ENCODE peak calls at places on chromosome 15, in seven cellular contexts. V, J, Q, K, H, X and L are unnamed samples.

GRCh38 chr15:99408236-99409096 is 157.2 kb downstream of the LRRC28 start:
- DNase-seq in V (no peak), J (peak), Q (peak), K (peak), H (no peak), X (no peak), L (no peak)

GRCh38 chr15:73367624-73368300 is 996 bp downstream of the HCN4 start:
- DNase-seq in V (peak), J (no peak), Q (no peak), K (no peak), H (no peak), X (no peak), L (no peak)

GRCh38 chr15:31265090-31265870 is 61.4 kb upstream of the KLF13 start:
- DNase-seq in V (peak), J (no peak), Q (no peak), K (no peak), H (peak), X (no peak), L (no peak)

GRCh38 chr15:80969316-80969715 is 20.3 kb downstream of the MESD start:
- DNase-seq in V (no peak), J (no peak), Q (no peak), K (no peak), H (no peak), X (no peak), L (no peak)

GRCh38 chr15:40436116-40436891 is 4.4 kb upstream of the BAHD1 start:
- DNase-seq in V (peak), J (no peak), Q (peak), K (no peak), H (peak), X (no peak), L (no peak)

GRCh38 chr15:42084465-42085235 is 9.7 kb downstream of the PLA2G4D start:
- DNase-seq in V (peak), J (peak), Q (peak), K (peak), H (peak), X (peak), L (peak)

GRCh38 chr15:43194775-43195174 is 9.6 kb downstream of the CCNDBP1 start:
- DNase-seq in V (no peak), J (no peak), Q (no peak), K (no peak), H (no peak), X (no peak), L (no peak)

GRCh38 chr15:55349282-55349681 is 30.3 kb downstream of the PIGB start:
- DNase-seq in V (no peak), J (no peak), Q (no peak), K (no peak), H (no peak), X (no peak), L (no peak)

GRCh38 chr15:40302981-40303380 is 4.8 kb downstream of the PLCB2 start:
- DNase-seq in V (no peak), J (no peak), Q (no peak), K (no peak), H (no peak), X (no peak), L (no peak)

GRCh38 chr15:39598186-39598850 is 17.4 kb downstream of the THBS1 start:
- DNase-seq in V (no peak), J (peak), Q (no peak), K (peak), H (no peak), X (no peak), L (no peak)

GRCh38 chr15:74430510-74430951 is 3.2 kb downstream of the SEMA7A start:
- DNase-seq in V (no peak), J (no peak), Q (no peak), K (no peak), H (no peak), X (peak), L (no peak)

GRCh38 chr15:61974759-61975158 is 85.5 kb downstream of the VPS13C start:
- DNase-seq in V (no peak), J (peak), Q (no peak), K (no peak), H (no peak), X (no peak), L (no peak)

GRCh38 chr15:94236638-94237037 is 5.3 kb downstream of the MCTP2 start:
- DNase-seq in V (no peak), J (no peak), Q (no peak), K (no peak), H (no peak), X (no peak), L (no peak)

GRCh38 chr15:99059010-99059981 is 45.6 kb upstream of the SYNM start:
- DNase-seq in V (peak), J (peak), Q (peak), K (peak), H (peak), X (peak), L (no peak)

GRCh38 chr15:57769266-57769665 is 62.8 kb downstream of the POLR2M start:
- DNase-seq in V (no peak), J (no peak), Q (no peak), K (peak), H (peak), X (no peak), L (no peak)

GRCh38 chr15:98842192-98842972 is 165.2 kb downstream of the PGPEP1L start:
- DNase-seq in V (no peak), J (peak), Q (no peak), K (no peak), H (no peak), X (no peak), L (no peak)

GRCh38 chr15:34206016-34206415 is 3.9 kb downstream of the KATNBL1 start:
- DNase-seq in V (no peak), J (peak), Q (no peak), K (no peak), H (no peak), X (no peak), L (no peak)

GRCh38 chr15:67142142-67143092 is 77.0 kb downstream of the SMAD3 start:
- DNase-seq in V (peak), J (no peak), Q (no peak), K (no peak), H (peak), X (no peak), L (no peak)

GRCh38 chr15:62887113-62887570 is 155.4 kb upstream of the TPM1 start:
- DNase-seq in V (peak), J (no peak), Q (no peak), K (no peak), H (peak), X (no peak), L (no peak)

GRCh38 chr15:50265620-50266019 is at the start of gene HDC:
- DNase-seq in V (no peak), J (no peak), Q (no peak), K (no peak), H (no peak), X (no peak), L (no peak)

GRCh38 chr15:68489426-68489825 is 57.5 kb upstream of the ITGA11 start:
- DNase-seq in V (no peak), J (no peak), Q (no peak), K (no peak), H (no peak), X (no peak), L (no peak)
- H3K27ac ChIP-seq in V (no peak), J (no peak), Q (no peak), K (no peak), H (peak), X (no peak), L (no peak)

DNA sequence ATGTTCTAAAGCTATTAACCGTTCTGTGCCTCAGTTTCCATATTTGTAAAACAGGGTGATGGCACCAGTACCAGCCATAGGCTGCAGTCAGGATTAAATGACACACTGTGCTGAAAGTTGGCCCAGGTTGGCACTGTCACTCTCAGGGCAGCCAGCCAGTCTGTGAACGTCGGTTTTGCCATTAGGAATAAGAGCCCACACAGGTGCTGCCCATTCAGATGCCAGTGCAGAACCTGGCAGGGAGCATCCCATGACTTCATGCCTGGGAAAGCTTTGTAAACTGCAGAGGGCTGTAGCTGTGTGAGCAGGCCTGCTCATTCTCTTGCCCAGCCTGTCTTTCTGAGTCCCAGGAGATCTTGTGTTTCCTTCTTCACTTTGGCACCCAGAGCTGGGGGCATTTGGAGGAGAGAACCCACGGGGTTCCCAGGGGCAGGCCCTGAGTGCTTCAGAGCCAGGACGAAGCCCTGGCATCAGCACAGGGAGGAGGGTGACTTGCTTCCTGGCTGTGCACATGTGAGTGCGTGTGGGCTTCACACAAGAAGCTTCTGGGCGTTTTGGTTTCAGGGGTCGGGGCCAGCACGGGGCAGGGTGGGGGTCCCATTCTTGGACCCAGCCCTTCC is 46.9 kb downstream of the ZNF710 start:
- DNase-seq in V (no peak), J (no peak), Q (no peak), K (no peak), H (no peak), X (no peak), L (no peak)
- H3K27ac ChIP-seq in V (no peak), J (no peak), Q (no peak), K (no peak), H (no peak), X (peak), L (no peak)

DNA sequence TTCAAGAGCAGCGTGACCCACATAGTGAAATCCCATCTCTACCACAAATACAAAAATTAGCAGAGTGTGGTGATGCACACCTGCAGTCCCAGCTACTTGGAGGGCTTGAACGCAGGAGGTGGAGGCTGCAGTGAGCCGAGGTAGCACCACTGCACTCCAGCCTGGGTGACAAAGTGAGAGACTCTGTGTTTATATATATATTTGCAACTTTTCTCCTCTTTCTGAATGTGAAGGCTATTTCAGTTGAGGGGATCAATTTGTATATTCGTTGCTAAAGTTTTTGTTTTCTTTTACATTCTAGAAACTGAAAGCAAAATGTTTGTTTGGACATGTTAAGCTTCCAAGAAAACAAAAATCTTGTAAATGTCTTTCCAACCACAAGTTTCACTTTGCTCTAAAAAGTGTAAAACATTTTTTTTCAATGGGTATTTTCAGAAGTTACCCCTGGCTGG is 29.8 kb upstream of the FAM98B start:
- DNase-seq in V (no peak), J (no peak), Q (no peak), K (no peak), H (no peak), X (no peak), L (no peak)
- H3K27ac ChIP-seq in V (no peak), J (no peak), Q (no peak), K (no peak), H (no peak), X (no peak), L (no peak)

GRCh38 chr15:96166223-96167200 is 164.0 kb upstream of the NR2F2 start:
- DNase-seq in V (no peak), J (no peak), Q (no peak), K (no peak), H (no peak), X (no peak), L (no peak)

GRCh38 chr15:96171271-96171739 is 159.2 kb upstream of the NR2F2 start:
- DNase-seq in V (peak), J (no peak), Q (no peak), K (no peak), H (no peak), X (no peak), L (no peak)

GRCh38 chr15:96177279-96177678 is 153.2 kb upstream of the NR2F2 start:
- DNase-seq in V (no peak), J (no peak), Q (no peak), K (no peak), H (no peak), X (no peak), L (no peak)

GRCh38 chr15:96170616-96171270 is 159.8 kb upstream of the NR2F2 start:
- DNase-seq in V (peak), J (no peak), Q (no peak), K (no peak), H (no peak), X (no peak), L (no peak)

DNA sequence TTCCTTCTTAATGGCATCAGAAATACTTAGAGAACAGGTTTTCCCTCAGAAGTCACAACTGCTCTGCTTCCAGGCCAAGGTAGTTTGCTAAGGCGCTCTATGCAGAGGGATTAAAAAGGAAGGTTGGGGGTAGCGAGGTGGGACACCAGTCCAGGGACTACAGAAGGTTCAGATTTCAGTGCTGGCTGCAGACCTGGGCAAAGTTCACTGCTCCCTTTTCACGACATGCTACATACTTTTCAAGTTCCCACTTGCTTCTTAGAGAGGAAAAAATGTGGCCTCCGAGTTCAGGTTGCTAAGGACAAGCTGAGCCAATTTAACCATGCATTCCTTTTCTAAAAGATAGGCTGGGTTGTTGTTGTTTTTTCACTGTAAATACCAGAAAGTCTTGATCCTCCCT is 158.7 kb upstream of the NR2F2 start:
- DNase-seq in V (peak), J (peak), Q (no peak), K (no peak), H (no peak), X (no peak), L (no peak)
- H3K27ac ChIP-seq in V (peak), J (no peak), Q (no peak), K (no peak), H (no peak), X (no peak), L (no peak)

DNA sequence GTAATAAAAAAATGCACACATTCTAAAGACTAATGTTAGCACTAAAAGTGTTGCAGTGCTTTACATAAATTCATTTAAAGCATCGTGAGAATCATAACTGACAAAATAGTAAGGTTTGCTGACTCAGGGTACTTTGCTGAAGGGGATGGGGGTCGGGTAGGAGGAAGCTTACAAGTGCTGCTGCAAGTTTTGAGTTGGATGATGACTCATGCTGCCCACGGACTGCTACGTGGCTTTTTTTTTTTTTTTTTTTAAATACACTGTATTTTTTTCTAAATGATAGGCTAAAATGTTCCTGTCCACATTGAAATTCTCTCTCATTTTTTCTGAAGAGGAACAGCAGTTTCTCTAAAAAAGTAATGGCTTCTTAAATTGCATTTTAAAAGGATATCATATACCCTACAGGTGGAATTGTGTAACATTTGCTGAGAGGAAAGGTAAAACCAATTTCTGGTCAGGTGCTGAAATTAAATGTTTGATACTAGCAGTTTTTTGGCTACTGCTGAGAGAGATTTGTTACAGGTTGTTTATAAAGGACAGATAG is 2.2 kb downstream of the MAPK6 start:
- DNase-seq in V (peak), J (peak), Q (no peak), K (peak), H (peak), X (no peak), L (peak)
- H3K27ac ChIP-seq in V (peak), J (peak), Q (no peak), K (peak), H (peak), X (peak), L (peak)

DNA sequence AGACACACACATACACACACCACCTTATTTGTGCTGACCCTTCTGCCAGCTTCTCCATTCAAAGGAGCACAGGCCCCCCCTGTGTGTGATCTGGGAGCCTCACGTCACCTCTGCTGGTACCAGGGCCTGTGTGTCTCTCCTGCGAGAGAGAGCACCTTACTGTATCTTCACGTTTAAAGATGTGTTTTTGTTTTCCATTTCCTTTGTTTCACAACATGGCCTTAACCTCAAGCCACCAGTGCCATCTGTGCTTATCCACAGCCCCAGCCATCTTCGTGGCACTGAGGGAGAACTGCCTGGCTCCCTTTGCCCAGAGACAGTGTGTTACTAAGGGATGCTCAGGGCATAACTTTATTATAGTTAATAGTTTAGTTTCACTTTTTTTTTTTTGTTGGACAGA is 52.3 kb downstream of the ABHD2 start:
- DNase-seq in V (no peak), J (no peak), Q (no peak), K (no peak), H (no peak), X (no peak), L (no peak)
- H3K27ac ChIP-seq in V (peak), J (no peak), Q (no peak), K (no peak), H (peak), X (no peak), L (no peak)

GRCh38 chr15:36886135-36887011 is 214.0 kb downstream of the MEIS2 start:
- DNase-seq in V (no peak), J (no peak), Q (no peak), K (no peak), H (no peak), X (no peak), L (no peak)

GRCh38 chr15:36884404-36885335 is 215.7 kb downstream of the MEIS2 start:
- DNase-seq in V (no peak), J (no peak), Q (no peak), K (no peak), H (no peak), X (no peak), L (no peak)

GRCh38 chr15:36888018-36888992 is 212.0 kb downstream of the MEIS2 start:
- DNase-seq in V (no peak), J (no peak), Q (no peak), K (no peak), H (peak), X (no peak), L (no peak)

GRCh38 chr15:36885709-36886108 is 214.6 kb downstream of the MEIS2 start:
- DNase-seq in V (no peak), J (no peak), Q (no peak), K (no peak), H (no peak), X (no peak), L (no peak)

DNA sequence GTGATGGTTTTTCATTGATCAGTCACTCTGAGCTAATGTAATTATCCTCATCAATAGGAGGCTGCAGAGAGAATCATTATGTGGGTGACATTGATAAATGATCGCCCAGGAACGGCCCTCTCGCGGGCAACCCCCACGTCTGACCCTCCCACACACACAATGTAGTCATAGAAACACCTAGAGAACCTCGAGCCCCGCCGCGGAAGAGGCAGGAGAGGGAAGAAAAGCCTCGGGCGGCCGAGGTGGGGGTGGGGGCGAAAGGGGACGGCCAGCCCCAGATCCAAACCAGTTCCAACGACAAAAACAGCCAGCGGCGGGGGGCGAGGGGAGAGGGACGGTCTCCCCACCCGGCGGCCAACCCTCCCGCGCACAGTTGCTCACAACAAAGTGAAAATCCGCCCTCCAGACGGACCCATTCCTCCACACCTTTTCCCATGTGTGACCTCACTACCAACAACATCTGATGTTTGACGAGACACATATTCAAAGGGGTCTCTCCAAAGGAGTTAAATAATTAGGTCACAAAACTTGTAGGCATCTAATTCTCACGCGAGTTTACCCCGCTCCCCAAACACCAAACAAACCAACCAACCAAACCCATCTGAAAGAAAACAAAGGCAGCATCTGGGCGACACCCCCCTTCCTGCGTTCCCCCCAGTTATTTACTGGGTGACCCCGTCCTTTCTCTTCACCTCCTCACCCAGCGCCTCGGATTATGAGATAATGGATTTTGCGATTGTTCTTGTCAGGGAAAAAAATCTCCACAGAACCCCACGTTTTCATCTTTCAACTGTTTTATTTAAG is 212.9 kb downstream of the MEIS2 start:
- DNase-seq in V (peak), J (no peak), Q (peak), K (no peak), H (peak), X (no peak), L (no peak)
- H3K27ac ChIP-seq in V (peak), J (no peak), Q (no peak), K (no peak), H (peak), X (no peak), L (no peak)

DNA sequence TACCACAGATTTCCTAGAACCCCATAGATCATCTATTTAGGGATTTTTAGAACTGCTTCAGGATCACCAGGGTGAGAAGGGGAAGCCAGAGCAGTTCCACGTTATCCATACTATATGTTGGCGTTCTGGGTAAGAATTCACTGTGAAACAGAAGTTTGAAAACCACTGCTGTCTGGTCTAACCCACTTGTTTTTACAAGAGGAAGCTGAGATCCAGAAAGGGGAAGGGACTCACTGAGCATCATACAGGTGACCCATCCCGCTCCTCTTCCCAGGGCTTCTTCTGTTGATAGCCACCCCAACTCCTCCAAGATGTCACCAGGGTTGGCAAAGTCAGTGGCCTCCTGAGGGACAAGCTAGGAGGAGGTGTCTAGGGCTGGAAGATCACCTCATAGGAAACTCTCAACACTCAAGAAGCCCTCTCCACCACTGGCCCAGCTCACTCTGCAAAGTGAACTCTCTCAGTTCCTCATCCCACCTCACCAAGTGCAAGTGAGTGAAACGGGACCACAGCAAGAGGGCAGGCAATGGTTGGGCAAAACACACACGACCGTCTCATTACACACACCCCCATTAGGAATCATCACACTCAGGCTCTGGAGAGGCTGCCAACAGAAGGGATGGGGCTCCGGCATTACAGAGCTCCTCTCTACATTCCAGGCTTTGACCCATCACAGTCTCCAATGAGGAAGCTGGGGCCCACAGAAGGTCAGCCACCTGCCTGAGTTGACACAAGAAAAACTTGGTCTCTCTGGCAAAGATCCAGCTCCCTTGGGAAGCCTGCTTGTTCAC is 1.8 kb downstream of the DAPK2 start:
- DNase-seq in V (no peak), J (no peak), Q (no peak), K (no peak), H (no peak), X (no peak), L (no peak)
- H3K27ac ChIP-seq in V (no peak), J (no peak), Q (no peak), K (no peak), H (no peak), X (no peak), L (no peak)